ENCODE peak calls at places on chromosome 21, in six cellular contexts. G, H, P, I, Q and O are unnamed samples.

GRCh38 chr21:32386195-32386870 is 6.5 kb downstream of the URB1 start:
- DNase-seq in G (peak), H (no peak), P (no peak), I (no peak), Q (peak), O (no peak)

GRCh38 chr21:31191553-31191952 is 152.5 kb downstream of the TIAM1 start:
- DNase-seq in G (no peak), H (peak), P (peak), I (no peak), Q (no peak), O (no peak)

GRCh38 chr21:42599962-42600361 is 53.5 kb upstream of the PDE9A start:
- DNase-seq in G (no peak), H (no peak), P (no peak), I (no peak), Q (no peak), O (no peak)

GRCh38 chr21:41766883-41767605 is at the start of gene RIPK4:
- DNase-seq in G (peak), H (peak), P (peak), I (peak), Q (peak), O (no peak)

GRCh38 chr21:41098481-41098880 is 69.5 kb upstream of the BACE2 start:
- DNase-seq in G (no peak), H (no peak), P (no peak), I (no peak), Q (no peak), O (no peak)

GRCh38 chr21:24594082-24594481 is 1013.2 kb downstream of the MRPL39 start:
- DNase-seq in G (no peak), H (no peak), P (no peak), I (peak), Q (no peak), O (no peak)

GRCh38 chr21:44547656-44548331 is 3.5 kb downstream of the KRTAP10-2 start:
- DNase-seq in G (no peak), H (no peak), P (peak), I (no peak), Q (no peak), O (no peak)

GRCh38 chr21:15077529-15077928 is 12.7 kb upstream of the NRIP1 start:
- DNase-seq in G (no peak), H (no peak), P (no peak), I (no peak), Q (no peak), O (no peak)

GRCh38 chr21:46455575-46456385 is 2.9 kb upstream of the DIP2A start:
- DNase-seq in G (no peak), H (peak), P (no peak), I (no peak), Q (peak), O (no peak)

GRCh38 chr21:39715804-39716397 is 29.1 kb upstream of the IGSF5 start:
- DNase-seq in G (peak), H (peak), P (peak), I (peak), Q (peak), O (peak)

GRCh38 chr21:18893411-18893810 is 489.8 kb upstream of the TMPRSS15 start:
- DNase-seq in G (no peak), H (no peak), P (no peak), I (no peak), Q (no peak), O (no peak)

GRCh38 chr21:29656504-29657227 is 283.1 kb downstream of the GRIK1 start:
- DNase-seq in G (no peak), H (peak), P (peak), I (no peak), Q (peak), O (peak)

GRCh38 chr21:45991606-45992301 is 10.2 kb downstream of the COL6A1 start:
- DNase-seq in G (no peak), H (no peak), P (peak), I (no peak), Q (no peak), O (no peak)

GRCh38 chr21:46437511-46437910 is 21.2 kb upstream of the DIP2A start:
- DNase-seq in G (no peak), H (no peak), P (no peak), I (no peak), Q (no peak), O (no peak)

GRCh38 chr21:40049031-40049958 is 182.1 kb downstream of the PCP4 start:
- DNase-seq in G (peak), H (peak), P (peak), I (no peak), Q (peak), O (no peak)

GRCh38 chr21:22438428-22439086 is 1440.3 kb downstream of the NCAM2 start:
- DNase-seq in G (no peak), H (no peak), P (no peak), I (peak), Q (no peak), O (no peak)

GRCh38 chr21:43634618-43635017 is 24.7 kb downstream of the HSF2BP start:
- DNase-seq in G (no peak), H (peak), P (no peak), I (no peak), Q (peak), O (no peak)

GRCh38 chr21:17732306-17732705 is 86.8 kb downstream of the C21orf91 start:
- DNase-seq in G (peak), H (peak), P (no peak), I (no peak), Q (peak), O (no peak)

GRCh38 chr21:45873866-45874265 is 107.7 kb upstream of the COL6A1 start:
- DNase-seq in G (no peak), H (no peak), P (no peak), I (no peak), Q (no peak), O (no peak)

GRCh38 chr21:22342855-22343254 is 1344.6 kb downstream of the NCAM2 start:
- DNase-seq in G (no peak), H (no peak), P (no peak), I (no peak), Q (no peak), O (no peak)

GRCh38 chr21:41783476-41784150 is 16.8 kb upstream of the RIPK4 start:
- DNase-seq in G (peak), H (no peak), P (peak), I (no peak), Q (peak), O (peak)

GRCh38 chr21:25999935-26000582 is 170.5 kb downstream of the APP start:
- DNase-seq in G (no peak), H (no peak), P (peak), I (peak), Q (no peak), O (no peak)

GRCh38 chr21:40254540-40255455 is 387.6 kb downstream of the PCP4 start:
- DNase-seq in G (no peak), H (no peak), P (no peak), I (no peak), Q (peak), O (no peak)

GRCh38 chr21:26966978-26967913 is at the start of gene ADAMTS5:
- DNase-seq in G (no peak), H (peak), P (peak), I (peak), Q (peak), O (peak)

GRCh38 chr21:41847066-41847804 is 31.9 kb downstream of the PRDM15 start:
- DNase-seq in G (no peak), H (peak), P (no peak), I (peak), Q (no peak), O (peak)

GRCh38 chr21:14737922-14738321 is 191.8 kb upstream of the SAMSN1 start:
- DNase-seq in G (no peak), H (peak), P (peak), I (peak), Q (no peak), O (peak)

GRCh38 chr21:9780441-9780937 is 740.9 kb upstream of the TPTE start:
- DNase-seq in G (no peak), H (no peak), P (no peak), I (no peak), Q (no peak), O (no peak)

GRCh38 chr21:46161180-46161799 is 5.9 kb upstream of the FTCD start:
- DNase-seq in G (no peak), H (no peak), P (peak), I (no peak), Q (no peak), O (no peak)

GRCh38 chr21:42233067-42233981 is 14.4 kb downstream of the ABCG1 start:
- DNase-seq in G (peak), H (peak), P (peak), I (peak), Q (no peak), O (peak)

GRCh38 chr21:44955141-44955802 is 15.4 kb downstream of the SLX9 start:
- DNase-seq in G (no peak), H (peak), P (no peak), I (no peak), Q (peak), O (no peak)

GRCh38 chr21:42182713-42183371 is 36.1 kb upstream of the ABCG1 start:
- DNase-seq in G (no peak), H (no peak), P (no peak), I (no peak), Q (no peak), O (no peak)

GRCh38 chr21:37700641-37701202 is 215.5 kb downstream of the KCNJ6 start:
- DNase-seq in G (peak), H (peak), P (peak), I (peak), Q (peak), O (peak)

GRCh38 chr21:46667191-46667734 is 31.8 kb downstream of the PRMT2 start:
- DNase-seq in G (peak), H (peak), P (peak), I (peak), Q (peak), O (peak)

GRCh38 chr21:28325618-28326017 is 667.1 kb downstream of the LTN1 start:
- DNase-seq in G (no peak), H (no peak), P (no peak), I (peak), Q (no peak), O (no peak)

GRCh38 chr21:40151611-40152010 is 284.4 kb downstream of the PCP4 start:
- DNase-seq in G (no peak), H (no peak), P (no peak), I (no peak), Q (no peak), O (no peak)

GRCh38 chr21:20790113-20790512 is 208.1 kb upstream of the NCAM2 start:
- DNase-seq in G (no peak), H (no peak), P (no peak), I (peak), Q (no peak), O (no peak)

GRCh38 chr21:43654806-43655489 is 4.3 kb downstream of the HSF2BP start:
- DNase-seq in G (no peak), H (peak), P (no peak), I (no peak), Q (peak), O (peak)

GRCh38 chr21:41755258-41755933 is 11.5 kb downstream of the RIPK4 start:
- DNase-seq in G (no peak), H (no peak), P (no peak), I (no peak), Q (no peak), O (no peak)